ENCODE peak calls at places on chromosomes 11 and 22, in eight cellular contexts. R is tibial artery; P is suprapubic skin; U is CD4-positive, CD25-positive, alpha-beta regulatory T cell; X is MM.1S; E is small intestine; C is spleen; V is adipocyte. M is an unnamed sample.

GRCh38 chr11:110182886-110183285 is 89.7 kb downstream of the ZC3H12C start:
- DNase-seq in V (peak; percentile 22), P (no peak), C (no peak), X (no peak), U (no peak), R (no peak), E (no peak), M (no peak)

GRCh38 chr11:66316849-66317251 is at the start of gene CD248:
- DNase-seq in V (peak; percentile 85), P (no peak), E (no peak), C (peak; percentile 84), R (peak; percentile 84), U (no peak), X (no peak), M (no peak)

GRCh38 chr11:97638825-97639224 is 1249.0 kb downstream of the JRKL start:
- DNase-seq in P (no peak), R (no peak), C (no peak), U (no peak), X (no peak), V (no peak), E (no peak), M (no peak)

GRCh38 chr11:122893131-122893530 is 10.6 kb downstream of the JHY start:
- DNase-seq in E (no peak), U (no peak), R (no peak), P (no peak), V (no peak), C (no peak), X (no peak), M (no peak)

GRCh38 chr11:26230021-26230420 is 101.9 kb upstream of the ANO3 start:
- DNase-seq in P (no peak), C (no peak), E (no peak), X (no peak), V (no peak), R (no peak), U (no peak), M (no peak)

GRCh38 chr11:3782963-3783362 is 14.4 kb downstream of the NUP98 start:
- DNase-seq in R (no peak), X (no peak), U (no peak), C (no peak), E (no peak), P (no peak), V (no peak), M (no peak)

GRCh38 chr11:103396237-103396636 is 287.0 kb downstream of the DYNC2H1 start:
- DNase-seq in E (no peak), P (no peak), R (no peak), X (no peak), C (no peak), U (no peak), V (no peak), M (no peak)

GRCh38 chr11:120172921-120173705 is 35.2 kb upstream of the TRIM29 start:
- DNase-seq in R (peak; percentile 24), U (no peak), V (no peak), P (peak; percentile 44), C (peak; percentile 23), E (no peak), X (no peak), M (peak; percentile 29)

GRCh38 chr11:102783720-102784119 is 3.3 kb upstream of the MMP10 start:
- DNase-seq in P (no peak), R (no peak), U (no peak), C (no peak), V (no peak), X (no peak), E (peak; percentile 28), M (no peak)

GRCh38 chr11:68440254-68440653 is 20.3 kb upstream of the PPP6R3 start:
- DNase-seq in X (no peak), U (no peak), P (no peak), R (no peak), V (no peak), C (no peak), E (no peak), M (no peak)

GRCh38 chr11:34044664-34045485 is 6.7 kb upstream of the CAPRIN1 start:
- DNase-seq in R (no peak), V (peak; percentile 91), X (peak; percentile 36), U (no peak), P (no peak), E (no peak), C (no peak), M (no peak)

GRCh38 chr22:44935724-44936123 is 74.1 kb downstream of the PHF21B start:
- DNase-seq in X (no peak), V (no peak), E (no peak), C (no peak), U (no peak), R (no peak), P (no peak), M (no peak)

GRCh38 chr11:41281131-41281742 is 178.2 kb downstream of the LRRC4C start:
- DNase-seq in X (no peak), C (no peak), P (no peak), V (no peak), E (no peak), U (no peak), R (no peak), M (no peak)

GRCh38 chr11:8093931-8094575 is 13.0 kb downstream of the TUB start:
- DNase-seq in X (no peak), V (no peak), R (no peak), C (peak; percentile 64), U (no peak), E (peak; percentile 67), P (no peak), M (no peak)

GRCh38 chr11:1888811-1889526 is 2.7 kb downstream of the PRR33 start:
- DNase-seq in C (peak; percentile 93), X (no peak), E (peak; percentile 8), P (no peak), R (no peak), V (no peak), U (peak; percentile 51), M (peak; percentile 48)

GRCh38 chr11:61002598-61002997 is 31.1 kb downstream of the CD6 start:
- DNase-seq in C (no peak), V (no peak), R (no peak), U (no peak), P (no peak), X (no peak), E (no peak), M (no peak)

GRCh38 chr11:64864135-64864472 is 14.3 kb downstream of the EHD1 start:
- DNase-seq in U (no peak), P (no peak), V (no peak), C (peak; percentile 80), X (no peak), E (peak; percentile 79), R (no peak), M (no peak)
- H3K4me1 ChIP-seq in U (peaks cover 100% of the 10 kb centered on the region), P (peaks cover 68% of the 10 kb centered on the region), V (peaks cover 51% of the 10 kb centered on the region), C (peaks cover 100% of the 10 kb centered on the region), X (peaks cover 45% of the 10 kb centered on the region), E (peaks cover 12% of the 10 kb centered on the region), R (peaks cover 97% of the 10 kb centered on the region), M (peaks cover 82% of the 10 kb centered on the region)

DNA sequence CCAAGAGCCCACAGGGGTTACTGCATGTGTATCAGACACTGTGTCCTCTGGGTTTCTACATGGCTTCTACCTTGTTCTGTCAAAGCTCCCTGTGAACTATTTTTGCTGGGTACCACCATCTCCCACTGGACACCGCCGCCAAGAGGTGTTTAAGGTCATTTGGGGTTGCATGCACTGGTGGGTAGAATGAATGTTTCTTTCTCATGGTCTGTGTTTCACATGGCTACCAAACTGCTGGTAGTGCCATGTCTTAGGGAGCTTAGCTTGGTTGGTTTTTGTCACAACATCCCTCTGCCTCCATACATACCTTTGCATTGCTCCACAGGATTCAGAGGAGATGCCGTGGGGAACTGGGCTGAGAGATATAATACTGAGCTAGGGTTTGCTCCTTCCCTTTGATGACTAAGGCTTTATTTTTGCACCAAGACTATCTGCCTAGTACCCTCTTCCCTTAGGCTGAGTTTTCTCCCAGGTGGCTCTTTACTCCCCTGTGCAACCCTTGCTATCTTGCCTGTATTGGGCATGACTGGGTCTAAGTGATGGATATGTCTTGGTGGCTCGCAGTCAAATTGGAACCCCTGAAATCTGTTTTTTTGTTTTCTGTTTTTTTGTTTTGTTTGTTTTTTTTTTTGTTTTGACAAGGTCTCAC is 73.2 kb downstream of the BDNF start:
- DNase-seq in X (no peak), V (no peak), U (no peak), E (no peak), C (no peak), R (no peak), P (no peak), M (no peak)
- H3K4me1 ChIP-seq in X (no peaks in the 10 kb centered on the region), V (no peaks in the 10 kb centered on the region), U (no peaks in the 10 kb centered on the region), E (no peaks in the 10 kb centered on the region), C (no peaks in the 10 kb centered on the region), R (no peaks in the 10 kb centered on the region), P (no peaks in the 10 kb centered on the region), M (no peaks in the 10 kb centered on the region)

GRCh38 chr11:35083181-35084061 is 55.5 kb upstream of the CD44 start:
- DNase-seq in U (peak; percentile 61), P (peak; percentile 89), R (peak; percentile 76), C (peak; percentile 82), E (peak; percentile 24), V (peak; percentile 95), X (peak; percentile 23), M (no peak)

GRCh38 chr11:35082322-35083180 is 56.4 kb upstream of the CD44 start:
- DNase-seq in R (peak; percentile 78), V (peak; percentile 84), X (peak; percentile 51), P (peak; percentile 91), C (peak; percentile 91), U (peak; percentile 74), E (peak; percentile 57), M (peak; percentile 55)

GRCh38 chr11:35085766-35086165 is 53.2 kb upstream of the CD44 start:
- DNase-seq in U (no peak), V (no peak), E (no peak), R (no peak), C (no peak), P (no peak), X (no peak), M (no peak)

GRCh38 chr11:35087648-35088047 is 51.3 kb upstream of the CD44 start:
- DNase-seq in P (no peak), X (no peak), U (no peak), E (peak; percentile 17), R (no peak), V (peak; percentile 22), C (no peak), M (no peak)

GRCh38 chr11:35084817-35085424 is 54.0 kb upstream of the CD44 start:
- DNase-seq in E (no peak), U (no peak), P (no peak), V (no peak), X (no peak), R (no peak), C (no peak), M (no peak)
- H3K4me1 ChIP-seq in E (no peaks in the 10 kb centered on the region), U (peaks cover 59% of the 10 kb centered on the region), P (peaks cover 83% of the 10 kb centered on the region), V (peaks cover 51% of the 10 kb centered on the region), X (peaks cover 54% of the 10 kb centered on the region), R (peaks cover 63% of the 10 kb centered on the region), C (peaks cover 73% of the 10 kb centered on the region), M (peaks cover 24% of the 10 kb centered on the region)

GRCh38 chr22:21629262-21630149 is at the start of gene YDJC:
- DNase-seq in E (peak; percentile 97), P (peak; percentile 94), C (peak; percentile 99), V (peak; percentile 98), R (peak; percentile 83), X (peak; percentile 97), U (peak; percentile 91), M (peak; percentile 96)
- H3K4me1 ChIP-seq in E (peaks cover 3% of the 10 kb centered on the region), P (peaks cover 27% of the 10 kb centered on the region), C (peaks cover 53% of the 10 kb centered on the region), V (peaks cover 5% of the 10 kb centered on the region), R (peaks cover 25% of the 10 kb centered on the region), X (no peaks in the 10 kb centered on the region), U (peaks cover 30% of the 10 kb centered on the region), M (peaks cover 10% of the 10 kb centered on the region)

M was measured in Peyer's patch.